ENCODE peak calls at places on chromosomes 11 and 22, in seven cellular contexts. One of them, this sample, is unnamed.

GRCh38 chr11:122745111-122745510 is 89.6 kb downstream of the UBASH3B start:
- DNase-seq in neuronal stem cell: no peak
- DNase-seq in hepatocyte: no peak
- DNase-seq in PC-3: no peak
- DNase-seq in GM23338: no peak
- DNase-seq in HCT116: no peak
- DNase-seq in astrocyte: no peak
- DNase-seq in this sample: no peak

GRCh38 chr11:124884869-124885479 is 12.7 kb downstream of the ROBO4 start:
- DNase-seq in neuronal stem cell: no peak
- DNase-seq in hepatocyte: no peak
- DNase-seq in PC-3: no peak
- DNase-seq in GM23338: no peak
- DNase-seq in HCT116: no peak
- DNase-seq in astrocyte: no peak
- DNase-seq in this sample: no peak

GRCh38 chr22:24159650-24160049 is 21.6 kb upstream of the SUSD2 start:
- DNase-seq in neuronal stem cell: no peak
- DNase-seq in hepatocyte: no peak
- DNase-seq in PC-3: no peak
- DNase-seq in GM23338: no peak
- DNase-seq in HCT116: no peak
- DNase-seq in astrocyte: no peak
- DNase-seq in this sample: no peak

GRCh38 chr11:12399355-12399754 is 22.0 kb downstream of the PARVA start:
- DNase-seq in neuronal stem cell: no peak
- DNase-seq in hepatocyte: no peak
- DNase-seq in PC-3: no peak
- DNase-seq in GM23338: no peak
- DNase-seq in HCT116: no peak
- DNase-seq in astrocyte: no peak
- DNase-seq in this sample: no peak

GRCh38 chr11:109914809-109915653 is 178.2 kb upstream of the ZC3H12C start:
- DNase-seq in neuronal stem cell: no peak
- DNase-seq in hepatocyte: no peak
- DNase-seq in PC-3: peak
- DNase-seq in GM23338: no peak
- DNase-seq in HCT116: no peak
- DNase-seq in astrocyte: peak
- DNase-seq in this sample: no peak

GRCh38 chr11:9669954-9670353 is 6.1 kb downstream of the SWAP70 start:
- DNase-seq in neuronal stem cell: no peak
- DNase-seq in hepatocyte: no peak
- DNase-seq in PC-3: no peak
- DNase-seq in GM23338: no peak
- DNase-seq in HCT116: no peak
- DNase-seq in astrocyte: no peak
- DNase-seq in this sample: no peak

GRCh38 chr22:45478108-45478771 is 24.4 kb upstream of the FBLN1 start:
- DNase-seq in neuronal stem cell: no peak
- DNase-seq in hepatocyte: peak
- DNase-seq in PC-3: peak
- DNase-seq in GM23338: no peak
- DNase-seq in HCT116: no peak
- DNase-seq in astrocyte: peak
- DNase-seq in this sample: no peak

GRCh38 chr11:96012086-96012824 is 88.3 kb upstream of the MTMR2 start:
- DNase-seq in neuronal stem cell: peak
- DNase-seq in hepatocyte: peak
- DNase-seq in PC-3: peak
- DNase-seq in GM23338: peak
- DNase-seq in HCT116: peak
- DNase-seq in astrocyte: peak
- DNase-seq in this sample: peak

GRCh38 chr11:75631086-75631694 is 37.6 kb downstream of the MAP6 start:
- DNase-seq in neuronal stem cell: no peak
- DNase-seq in hepatocyte: no peak
- DNase-seq in PC-3: no peak
- DNase-seq in GM23338: no peak
- DNase-seq in HCT116: no peak
- DNase-seq in astrocyte: no peak
- DNase-seq in this sample: no peak

DNA sequence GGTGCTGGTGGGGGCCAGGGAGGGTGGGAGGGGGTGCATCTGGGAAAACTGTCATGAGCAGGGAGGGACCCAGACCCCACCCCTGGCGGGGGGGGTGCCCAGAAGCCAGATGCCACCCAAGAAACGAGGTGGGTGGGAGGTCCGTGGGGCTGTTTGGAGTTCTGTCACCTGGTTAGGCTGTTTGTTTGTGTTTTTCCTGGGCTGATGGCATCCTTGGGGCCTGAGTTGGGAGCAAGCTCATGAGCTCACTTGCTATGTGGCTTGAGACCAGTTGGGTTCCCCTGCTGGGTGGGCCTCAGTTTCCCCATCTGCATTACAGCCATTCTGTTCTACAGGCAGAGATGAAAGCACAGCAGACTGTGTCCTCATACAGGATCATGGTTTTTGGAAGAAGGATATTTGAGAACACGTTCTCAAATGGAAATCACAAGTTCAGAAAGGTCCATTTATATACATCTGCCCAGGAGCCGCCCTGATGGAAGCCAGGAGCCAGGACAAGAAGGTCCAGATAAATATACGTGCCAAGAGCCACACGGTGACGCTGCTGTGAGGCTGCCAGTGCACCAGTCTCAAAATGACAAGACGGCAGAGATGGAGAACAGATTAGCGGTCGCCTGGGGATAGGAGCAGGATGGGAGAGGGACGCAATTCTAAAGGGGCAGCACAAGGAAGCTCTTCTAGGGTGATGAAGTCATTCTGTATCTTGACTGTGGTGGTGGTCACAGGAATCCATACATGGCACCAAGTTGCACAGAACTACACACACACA is 312.9 kb downstream of the MN1 start:
- DNase-seq in neuronal stem cell: no peak
- DNase-seq in hepatocyte: peak
- DNase-seq in PC-3: peak
- DNase-seq in GM23338: no peak
- DNase-seq in HCT116: no peak
- DNase-seq in astrocyte: no peak
- DNase-seq in this sample: no peak
- H3K4me2 ChIP-seq in neuronal stem cell: no peak
- H3K4me2 ChIP-seq in hepatocyte: peak
- H3K4me2 ChIP-seq in PC-3: peak
- H3K4me2 ChIP-seq in GM23338: no peak
- H3K4me2 ChIP-seq in HCT116: no peak
- H3K4me2 ChIP-seq in astrocyte: peak
- H3K4me2 ChIP-seq in this sample: no peak

DNA sequence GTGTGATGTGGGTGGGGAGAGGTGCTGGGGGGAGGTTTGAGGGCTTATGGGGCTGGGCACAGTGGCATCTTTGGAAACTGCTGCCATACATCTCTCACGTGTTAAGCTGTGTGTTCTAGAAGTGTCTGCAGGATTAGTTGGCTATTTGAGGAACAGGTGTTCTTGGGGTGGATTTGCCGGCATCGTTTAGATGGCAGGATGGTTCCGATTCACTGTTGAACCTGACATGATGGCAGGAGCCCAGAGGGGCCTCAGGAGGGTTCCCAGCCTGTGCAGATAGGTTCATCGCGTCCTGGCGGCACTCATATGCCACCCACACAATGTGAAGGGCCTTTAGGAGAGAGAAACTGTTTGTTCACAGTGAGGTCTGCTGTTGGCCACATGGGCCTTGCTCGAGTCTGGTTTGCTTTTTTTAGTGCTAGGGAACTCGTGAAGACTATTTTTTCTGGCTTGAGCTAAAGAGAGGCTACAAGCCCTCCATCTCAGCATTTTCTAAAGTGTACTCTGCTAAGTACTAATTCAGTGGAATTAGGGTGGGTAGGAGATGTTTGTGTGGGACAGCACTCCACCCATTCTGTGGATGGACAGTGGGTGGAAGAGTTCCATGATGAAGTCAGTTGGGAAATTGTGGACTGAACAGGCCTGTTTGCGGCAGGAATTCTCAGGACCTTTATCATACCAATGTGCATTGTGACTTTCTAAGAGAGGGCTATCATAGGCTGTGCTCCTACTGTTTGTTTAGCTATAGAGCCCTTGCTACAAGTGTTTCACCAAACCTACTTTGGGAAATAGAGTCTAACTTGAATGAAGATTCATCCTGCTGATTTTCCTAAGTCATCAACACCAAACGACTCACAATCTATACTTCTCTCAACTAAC is 55.4 kb upstream of the PLET1 start:
- DNase-seq in neuronal stem cell: no peak
- DNase-seq in hepatocyte: no peak
- DNase-seq in PC-3: no peak
- DNase-seq in GM23338: no peak
- DNase-seq in HCT116: no peak
- DNase-seq in astrocyte: no peak
- DNase-seq in this sample: no peak
- H3K4me2 ChIP-seq in neuronal stem cell: no peak
- H3K4me2 ChIP-seq in hepatocyte: no peak
- H3K4me2 ChIP-seq in PC-3: no peak
- H3K4me2 ChIP-seq in GM23338: no peak
- H3K4me2 ChIP-seq in HCT116: no peak
- H3K4me2 ChIP-seq in astrocyte: no peak
- H3K4me2 ChIP-seq in this sample: no peak

GRCh38 chr22:37314315-37315046 is 32.2 kb downstream of the CYTH4 start:
- DNase-seq in neuronal stem cell: no peak
- DNase-seq in hepatocyte: no peak
- DNase-seq in PC-3: no peak
- DNase-seq in GM23338: no peak
- DNase-seq in HCT116: no peak
- DNase-seq in astrocyte: no peak
- DNase-seq in this sample: peak
- H3K4me2 ChIP-seq in neuronal stem cell: no peak
- H3K4me2 ChIP-seq in hepatocyte: no peak
- H3K4me2 ChIP-seq in PC-3: no peak
- H3K4me2 ChIP-seq in GM23338: no peak
- H3K4me2 ChIP-seq in HCT116: no peak
- H3K4me2 ChIP-seq in astrocyte: no peak
- H3K4me2 ChIP-seq in this sample: no peak

DNA sequence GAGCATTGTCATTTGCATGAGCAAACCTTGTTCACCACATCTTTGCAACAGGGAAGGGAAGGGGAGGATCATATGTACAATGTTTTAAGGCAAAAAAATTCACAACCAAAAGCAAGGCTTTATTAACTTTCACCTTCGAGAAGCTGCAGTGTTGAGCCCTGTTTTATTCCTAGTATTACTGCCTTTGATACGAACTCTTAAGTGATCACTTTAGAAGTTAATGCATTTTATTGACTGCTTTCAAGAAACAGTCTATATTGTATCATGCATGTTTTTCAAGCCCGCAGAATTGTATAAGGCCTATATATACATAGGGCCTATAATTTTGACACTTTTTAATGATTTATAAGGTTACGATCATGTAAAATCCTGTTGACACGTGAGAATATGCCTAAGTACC is 117.5 kb upstream of the VPREB1 start:
- DNase-seq in neuronal stem cell: no peak
- DNase-seq in hepatocyte: no peak
- DNase-seq in PC-3: no peak
- DNase-seq in GM23338: no peak
- DNase-seq in HCT116: no peak
- DNase-seq in astrocyte: no peak
- DNase-seq in this sample: no peak
- H3K4me2 ChIP-seq in neuronal stem cell: no peak
- H3K4me2 ChIP-seq in hepatocyte: no peak
- H3K4me2 ChIP-seq in PC-3: no peak
- H3K4me2 ChIP-seq in GM23338: no peak
- H3K4me2 ChIP-seq in HCT116: no peak
- H3K4me2 ChIP-seq in astrocyte: no peak
- H3K4me2 ChIP-seq in this sample: no peak

This sample was measured in OCI-LY7.